ENCODE peak calls at places on chromosomes 11 and 22, in nine cellular contexts. Y, U, I, B, Z, O, F, C and X are unnamed samples.

GRCh38 chr11:70135142-70136132 is 57.3 kb downstream of the ANO1 start:
- DNase-seq in Y (no peak), U (no peak), I (no peak), B (no peak), Z (no peak), O (no peak), F (no peak), C (no peak), X (no peak)

GRCh38 chr11:62256281-62256680 is 13.7 kb upstream of the SCGB2A2 start:
- DNase-seq in Y (no peak), U (no peak), I (no peak), B (no peak), Z (no peak), O (no peak), F (no peak), C (no peak), X (no peak)

GRCh38 chr11:49208006-49208721 is at the start of gene FOLH1:
- DNase-seq in Y (no peak), U (peak; percentile 28), I (peak; percentile 22), B (no peak), Z (peak; percentile 71), O (no peak), F (no peak), C (no peak), X (no peak)

GRCh38 chr22:49999063-49999900 is 13.3 kb downstream of the IL17REL start:
- DNase-seq in Y (peak; percentile 1), U (no peak), I (no peak), B (no peak), Z (peak; percentile 63), O (no peak), F (no peak), C (no peak), X (no peak)

GRCh38 chr22:29605236-29605850 is 1.9 kb downstream of the NF2 start:
- DNase-seq in Y (no peak), U (no peak), I (no peak), B (no peak), Z (no peak), O (no peak), F (no peak), C (no peak), X (no peak)

GRCh38 chr11:14270690-14271542 is 88.1 kb downstream of the RRAS2 start:
- DNase-seq in Y (no peak), U (no peak), I (no peak), B (no peak), Z (no peak), O (no peak), F (no peak), C (no peak), X (peak; percentile 29)

GRCh38 chr11:60767388-60767811 is 10.7 kb downstream of the MS4A15 start:
- DNase-seq in Y (no peak), U (no peak), I (no peak), B (no peak), Z (peak; percentile 57), O (no peak), F (no peak), C (peak; percentile 47), X (no peak)

GRCh38 chr11:721913-722811 is 16.1 kb downstream of the EPS8L2 start:
- DNase-seq in Y (no peak), U (peak; percentile 28), I (no peak), B (no peak), Z (peak; percentile 77), O (no peak), F (peak; percentile 33), C (no peak), X (peak; percentile 32)

GRCh38 chr11:104301776-104302175 is 137.8 kb upstream of the PDGFD start:
- DNase-seq in Y (no peak), U (no peak), I (no peak), B (no peak), Z (no peak), O (no peak), F (no peak), C (no peak), X (no peak)

GRCh38 chr11:47033439-47033838 is 96.9 kb downstream of the CSTPP1 start:
- DNase-seq in Y (no peak), U (no peak), I (no peak), B (no peak), Z (no peak), O (no peak), F (no peak), C (no peak), X (no peak)

GRCh38 chr11:44774736-44775135 is 48.0 kb downstream of the TSPAN18 start:
- DNase-seq in Y (no peak), U (no peak), I (no peak), B (no peak), Z (no peak), O (no peak), F (no peak), C (no peak), X (no peak)

GRCh38 chr22:25366876-25367466 is 147.5 kb downstream of the CRYBB2 start:
- DNase-seq in Y (no peak), U (no peak), I (no peak), B (no peak), Z (no peak), O (no peak), F (no peak), C (no peak), X (no peak)

GRCh38 chr11:88704505-88704904 is 361.3 kb downstream of the GRM5 start:
- DNase-seq in Y (no peak), U (no peak), I (no peak), B (no peak), Z (no peak), O (no peak), F (no peak), C (no peak), X (no peak)

GRCh38 chr11:118054712-118055640 is 21.9 kb upstream of the TMPRSS4 start:
- DNase-seq in Y (no peak), U (no peak), I (no peak), B (no peak), Z (peak; percentile 40), O (no peak), F (no peak), C (no peak), X (no peak)

GRCh38 chr11:14370496-14370895 is 11.5 kb upstream of the RRAS2 start:
- DNase-seq in Y (no peak), U (no peak), I (no peak), B (peak; percentile 13), Z (no peak), O (no peak), F (no peak), C (no peak), X (no peak)

GRCh38 chr22:41574847-41575381 is 14.1 kb downstream of the CSDC2 start:
- DNase-seq in Y (no peak), U (peak; percentile 76), I (peak; percentile 88), B (no peak), Z (peak; percentile 73), O (no peak), F (no peak), C (no peak), X (no peak)

GRCh38 chr22:18110944-18111758 is 542 bp downstream of the TUBA8 start:
- DNase-seq in Y (no peak), U (no peak), I (no peak), B (no peak), Z (no peak), O (no peak), F (no peak), C (no peak), X (no peak)

GRCh38 chr11:1532606-1533341 is 39.3 kb downstream of the DUSP8 start:
- DNase-seq in Y (no peak), U (no peak), I (no peak), B (no peak), Z (no peak), O (peak; percentile 6), F (no peak), C (no peak), X (no peak)

GRCh38 chr11:128695539-128696221 is 1.8 kb downstream of the FLI1 start:
- DNase-seq in Y (no peak), U (no peak), I (no peak), B (no peak), Z (no peak), O (no peak), F (no peak), C (no peak), X (no peak)
- H3K4me3 ChIP-seq in Y (peak overlapping the region; percentile 95), U (peak overlapping the region; percentile 74), I (peak overlapping the region; percentile 84), B (peak overlapping the region; percentile 74), Z (peak overlapping the region; percentile 62), O (no peak overlapping the region), F (peak overlapping the region; percentile 95), C (peak overlapping the region; percentile 82), X (peak overlapping the region; percentile 67)

DNA sequence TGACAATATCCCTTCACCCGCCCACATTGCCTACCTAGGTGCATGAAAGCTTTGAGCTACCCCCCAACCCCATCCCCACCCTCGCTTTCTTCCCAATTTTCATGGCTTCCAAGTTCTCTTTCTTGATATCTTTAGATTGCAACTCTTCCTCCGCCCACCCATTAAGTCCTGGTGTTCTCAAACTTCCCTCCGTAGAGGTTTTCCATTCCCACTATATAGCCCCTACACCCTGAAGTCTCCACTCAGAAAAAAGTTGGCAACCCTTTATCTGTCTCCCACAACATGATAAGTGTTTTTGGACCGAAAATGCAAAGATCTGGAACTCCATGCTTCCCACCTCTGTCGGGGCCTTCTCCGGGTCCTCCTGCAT is 553 bp downstream of the ZNF70 start:
- DNase-seq in Y (no peak), U (no peak), I (no peak), B (no peak), Z (no peak), O (no peak), F (no peak), C (no peak), X (no peak)
- H3K4me3 ChIP-seq in Y (peak overlapping the region; percentile 90), U (peak overlapping the region; percentile 91), I (peak overlapping the region; percentile 83), B (peak overlapping the region; percentile 84), Z (peak overlapping the region; percentile 75), O (peak overlapping the region; percentile 69), F (peak overlapping the region; percentile 75), C (peak overlapping the region; percentile 64), X (peak overlapping the region; percentile 74)

DNA sequence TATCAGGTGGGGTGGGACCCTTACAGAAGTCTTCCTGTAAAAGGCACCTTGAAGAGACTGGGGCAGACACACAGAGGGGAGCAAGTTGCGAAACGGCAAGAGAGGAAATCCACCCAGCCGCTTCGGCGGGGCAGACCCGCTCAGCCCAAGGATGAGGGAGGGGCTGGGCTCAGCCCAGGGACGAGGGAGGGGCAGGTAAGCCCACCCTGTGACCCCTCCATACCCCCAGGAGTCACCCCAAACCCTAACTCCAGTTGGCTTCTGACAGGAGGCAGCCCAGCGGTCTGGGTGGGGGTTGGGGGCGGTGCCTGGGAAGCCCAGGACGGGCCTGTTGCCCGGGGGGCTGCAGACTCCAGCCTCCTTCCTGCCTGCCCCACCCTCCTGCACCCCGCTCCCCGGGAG is 971 bp downstream of the OSBPL5 start:
- DNase-seq in Y (no peak), U (peak; percentile 14), I (peak; percentile 27), B (no peak), Z (no peak), O (no peak), F (no peak), C (no peak), X (no peak)
- H3K4me3 ChIP-seq in Y (peak overlapping the region; percentile 88), U (peak overlapping the region; percentile 84), I (peak overlapping the region; percentile 88), B (peak overlapping the region; percentile 59), Z (peak overlapping the region; percentile 78), O (peak overlapping the region; percentile 73), F (peak overlapping the region; percentile 54), C (peak overlapping the region; percentile 65), X (peak overlapping the region; percentile 54)

DNA sequence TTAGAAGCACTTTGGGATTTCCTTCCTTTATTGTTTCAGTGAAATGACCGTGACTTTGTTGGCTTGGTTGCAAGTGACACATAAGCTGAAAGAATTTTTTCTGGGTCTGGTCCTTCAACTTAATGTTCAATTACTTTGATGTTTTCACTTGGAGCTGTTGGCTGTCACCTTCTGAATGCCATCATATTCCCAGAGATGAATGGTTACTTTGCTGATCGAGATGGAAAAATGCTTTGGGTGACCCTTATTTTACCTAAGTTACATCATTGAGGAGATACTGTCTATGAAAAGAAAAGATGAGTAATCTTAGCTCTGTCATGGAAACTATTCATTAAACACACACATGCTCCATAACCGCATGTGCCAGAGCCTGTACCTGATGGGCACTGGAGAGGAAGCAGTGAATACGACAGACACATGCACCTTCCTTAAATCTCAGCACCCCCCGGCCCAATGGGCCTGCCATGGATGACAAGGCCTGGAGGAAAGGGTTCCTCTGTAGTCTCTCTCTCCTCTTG is 76.9 kb downstream of the TENM4 start:
- DNase-seq in Y (no peak), U (no peak), I (no peak), B (no peak), Z (no peak), O (no peak), F (no peak), C (no peak), X (no peak)
- H3K4me3 ChIP-seq in Y (no peak overlapping the region), U (no peak overlapping the region), I (no peak overlapping the region), B (no peak overlapping the region), Z (no peak overlapping the region), O (no peak overlapping the region), F (no peak overlapping the region), C (no peak overlapping the region), X (no peak overlapping the region)